ENCODE peak calls at places on chromosome 15, in five cellular contexts. One of them, this sample, is unnamed.

GRCh38 chr15:27119695-27120266 is 148.8 kb downstream of the GABRG3 start:
- DNase-seq in mesendoderm: peak; percentile 37
- DNase-seq in hepatocyte: no peak
- DNase-seq in mammary epithelial cell: no peak
- DNase-seq in GM23248: no peak
- DNase-seq in this sample: no peak

GRCh38 chr15:77983708-77984445 is 93.6 kb downstream of the TBC1D2B start:
- DNase-seq in mesendoderm: no peak
- DNase-seq in hepatocyte: no peak
- DNase-seq in mammary epithelial cell: no peak
- DNase-seq in GM23248: peak; percentile 49
- DNase-seq in this sample: no peak

GRCh38 chr15:59200560-59200959 is 6.1 kb upstream of the LDHAL6B start:
- DNase-seq in mesendoderm: no peak
- DNase-seq in hepatocyte: no peak
- DNase-seq in mammary epithelial cell: no peak
- DNase-seq in GM23248: no peak
- DNase-seq in this sample: peak; percentile 69

GRCh38 chr15:70356919-70357318 is 259.2 kb upstream of the TLE3 start:
- DNase-seq in mesendoderm: no peak
- DNase-seq in hepatocyte: no peak
- DNase-seq in mammary epithelial cell: no peak
- DNase-seq in GM23248: no peak
- DNase-seq in this sample: peak; percentile 22

GRCh38 chr15:77115179-77115578 is 44.3 kb upstream of the TSPAN3 start:
- DNase-seq in mesendoderm: no peak
- DNase-seq in hepatocyte: no peak
- DNase-seq in mammary epithelial cell: no peak
- DNase-seq in GM23248: no peak
- DNase-seq in this sample: no peak

GRCh38 chr15:30921106-30921505 is 17.4 kb downstream of the FAN1 start:
- DNase-seq in mesendoderm: no peak
- DNase-seq in hepatocyte: no peak
- DNase-seq in mammary epithelial cell: no peak
- DNase-seq in GM23248: no peak
- DNase-seq in this sample: no peak

GRCh38 chr15:26667222-26667988 is 105.5 kb downstream of the GABRB3 start:
- DNase-seq in mesendoderm: peak; percentile 70
- DNase-seq in hepatocyte: peak; percentile 27
- DNase-seq in mammary epithelial cell: no peak
- DNase-seq in GM23248: no peak
- DNase-seq in this sample: no peak

GRCh38 chr15:69080203-69080957 is 65.9 kb downstream of the NOX5 start:
- DNase-seq in mesendoderm: peak; percentile 82
- DNase-seq in hepatocyte: no peak
- DNase-seq in mammary epithelial cell: peak; percentile 48
- DNase-seq in GM23248: peak; percentile 13
- DNase-seq in this sample: peak; percentile 83

GRCh38 chr15:78660584-78660983 is 19.6 kb upstream of the CHRNB4 start:
- DNase-seq in mesendoderm: no peak
- DNase-seq in hepatocyte: no peak
- DNase-seq in mammary epithelial cell: no peak
- DNase-seq in GM23248: no peak
- DNase-seq in this sample: no peak

GRCh38 chr15:42226648-42227047 is 18.5 kb upstream of the VPS39 start:
- DNase-seq in mesendoderm: no peak
- DNase-seq in hepatocyte: no peak
- DNase-seq in mammary epithelial cell: no peak
- DNase-seq in GM23248: no peak
- DNase-seq in this sample: no peak

GRCh38 chr15:82108489-82109078 is 62.8 kb upstream of the MEX3B start:
- DNase-seq in mesendoderm: peak; percentile 66
- DNase-seq in hepatocyte: peak; percentile 69
- DNase-seq in mammary epithelial cell: peak; percentile 57
- DNase-seq in GM23248: peak; percentile 72
- DNase-seq in this sample: peak; percentile 63

GRCh38 chr15:75810874-75811498 is 32.3 kb upstream of the UBE2Q2 start:
- DNase-seq in mesendoderm: no peak
- DNase-seq in hepatocyte: no peak
- DNase-seq in mammary epithelial cell: peak; percentile 46
- DNase-seq in GM23248: no peak
- DNase-seq in this sample: peak; percentile 83

GRCh38 chr15:69160976-69161877 is 792 bp downstream of the GLCE start:
- DNase-seq in mesendoderm: peak; percentile 39
- DNase-seq in hepatocyte: peak; percentile 65
- DNase-seq in mammary epithelial cell: peak; percentile 41
- DNase-seq in GM23248: peak; percentile 56
- DNase-seq in this sample: no peak

GRCh38 chr15:29110176-29110575 is 159.4 kb downstream of the NSMCE3 start:
- DNase-seq in mesendoderm: no peak
- DNase-seq in hepatocyte: no peak
- DNase-seq in mammary epithelial cell: no peak
- DNase-seq in GM23248: no peak
- DNase-seq in this sample: no peak

GRCh38 chr15:70324001-70324974 is 226.6 kb upstream of the TLE3 start:
- DNase-seq in mesendoderm: peak; percentile 56
- DNase-seq in hepatocyte: peak; percentile 77
- DNase-seq in mammary epithelial cell: peak; percentile 80
- DNase-seq in GM23248: peak; percentile 81
- DNase-seq in this sample: peak; percentile 99

GRCh38 chr15:71294636-71295241 is 179.5 kb downstream of the THSD4 start:
- DNase-seq in mesendoderm: no peak
- DNase-seq in hepatocyte: no peak
- DNase-seq in mammary epithelial cell: peak; percentile 95
- DNase-seq in GM23248: peak; percentile 89
- DNase-seq in this sample: peak; percentile 75

GRCh38 chr15:57761562-57761961 is 55.0 kb downstream of the POLR2M start:
- DNase-seq in mesendoderm: no peak
- DNase-seq in hepatocyte: no peak
- DNase-seq in mammary epithelial cell: peak; percentile 25
- DNase-seq in GM23248: peak; percentile 29
- DNase-seq in this sample: no peak

GRCh38 chr15:66408254-66408653 is 21.5 kb downstream of the MAP2K1 start:
- DNase-seq in mesendoderm: no peak
- DNase-seq in hepatocyte: no peak
- DNase-seq in mammary epithelial cell: no peak
- DNase-seq in GM23248: no peak
- DNase-seq in this sample: peak; percentile 34
- H3K79me2 ChIP-seq in mesendoderm: peaks cover 65% of the 10 kb centered on the region
- H3K79me2 ChIP-seq in hepatocyte: peaks cover 82% of the 10 kb centered on the region
- H3K79me2 ChIP-seq in mammary epithelial cell: peaks cover 100% of the 10 kb centered on the region
- H3K79me2 ChIP-seq in GM23248: peaks cover 100% of the 10 kb centered on the region
- H3K79me2 ChIP-seq in this sample: no peaks in the 10 kb centered on the region

GRCh38 chr15:83275412-83275811 is 9.1 kb downstream of the BNC1 start:
- DNase-seq in mesendoderm: peak; percentile 17
- DNase-seq in hepatocyte: no peak
- DNase-seq in mammary epithelial cell: peak; percentile 37
- DNase-seq in GM23248: peak; percentile 50
- DNase-seq in this sample: peak; percentile 54

GRCh38 chr15:83282141-83282540 is 2.3 kb downstream of the BNC1 start:
- DNase-seq in mesendoderm: no peak
- DNase-seq in hepatocyte: no peak
- DNase-seq in mammary epithelial cell: no peak
- DNase-seq in GM23248: peak; percentile 52
- DNase-seq in this sample: no peak

GRCh38 chr15:83276661-83277060 is 7.8 kb downstream of the BNC1 start:
- DNase-seq in mesendoderm: no peak
- DNase-seq in hepatocyte: no peak
- DNase-seq in mammary epithelial cell: no peak
- DNase-seq in GM23248: peak; percentile 13
- DNase-seq in this sample: peak; percentile 35

GRCh38 chr15:83282859-83283812 is 1.3 kb downstream of the BNC1 start:
- DNase-seq in mesendoderm: peak; percentile 66
- DNase-seq in hepatocyte: peak; percentile 50
- DNase-seq in mammary epithelial cell: peak; percentile 42
- DNase-seq in GM23248: peak; percentile 79
- DNase-seq in this sample: peak; percentile 77

DNA sequence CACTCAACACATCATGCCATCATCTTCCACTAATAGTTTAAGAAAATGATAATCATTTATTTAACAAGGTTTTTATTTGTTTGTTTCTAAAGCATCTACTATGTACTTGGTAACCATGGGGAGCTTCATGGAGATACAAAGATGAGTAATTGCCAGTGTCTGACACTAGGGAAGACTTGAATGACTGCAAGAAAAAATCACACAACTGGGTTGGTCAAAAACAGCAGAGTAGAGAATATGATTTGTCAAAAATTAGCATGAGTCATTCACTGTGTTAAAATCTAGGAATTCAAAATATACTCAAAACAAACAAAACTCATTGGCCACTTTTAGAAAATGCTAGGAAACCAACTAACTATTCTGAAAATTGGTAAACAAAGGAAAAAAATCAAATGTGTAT is 6.3 kb downstream of the BNC1 start:
- DNase-seq in mesendoderm: peak; percentile 28
- DNase-seq in hepatocyte: no peak
- DNase-seq in mammary epithelial cell: peak; percentile 81
- DNase-seq in GM23248: peak; percentile 83
- DNase-seq in this sample: peak; percentile 84
- H3K4me2 ChIP-seq in mesendoderm: no peak overlapping the region
- H3K4me2 ChIP-seq in hepatocyte: no peak overlapping the region
- H3K4me2 ChIP-seq in mammary epithelial cell: peak overlapping the region; percentile 29
- H3K4me2 ChIP-seq in GM23248: no peak overlapping the region
- H3K4me2 ChIP-seq in this sample: no peak overlapping the region

DNA sequence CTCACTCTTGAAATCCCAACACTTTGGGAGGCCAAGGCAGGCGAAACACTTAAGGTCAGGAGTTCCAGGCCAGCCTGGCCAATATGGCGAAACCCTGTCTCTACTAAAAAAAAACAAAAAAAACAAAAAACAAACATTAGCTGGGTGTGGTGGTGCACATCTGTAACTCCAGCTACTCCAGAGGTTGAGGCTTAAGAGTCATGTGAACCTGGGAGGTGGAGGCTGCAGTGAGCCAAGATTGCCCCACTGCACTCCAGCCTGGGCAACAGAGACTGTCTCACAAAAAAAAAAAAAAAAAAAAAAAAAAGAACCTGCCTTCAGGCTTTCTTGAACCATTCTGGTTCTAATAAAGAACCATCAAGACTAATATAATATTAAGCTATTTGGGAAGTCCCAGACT is 16.5 kb downstream of the ARPP19 start:
- DNase-seq in mesendoderm: no peak
- DNase-seq in hepatocyte: no peak
- DNase-seq in mammary epithelial cell: no peak
- DNase-seq in GM23248: no peak
- DNase-seq in this sample: no peak
- H3K79me2 ChIP-seq in mesendoderm: peaks cover 4% of the 10 kb centered on the region
- H3K79me2 ChIP-seq in hepatocyte: peaks cover 42% of the 10 kb centered on the region
- H3K79me2 ChIP-seq in mammary epithelial cell: peaks cover 59% of the 10 kb centered on the region
- H3K79me2 ChIP-seq in GM23248: peaks cover 64% of the 10 kb centered on the region
- H3K79me2 ChIP-seq in this sample: no peaks in the 10 kb centered on the region

GRCh38 chr15:90595760-90596155 is 66.0 kb downstream of the CRTC3 start:
- DNase-seq in mesendoderm: no peak
- DNase-seq in hepatocyte: no peak
- DNase-seq in mammary epithelial cell: no peak
- DNase-seq in GM23248: no peak
- DNase-seq in this sample: no peak

GRCh38 chr15:90592144-90592887 is 62.6 kb downstream of the CRTC3 start:
- DNase-seq in mesendoderm: no peak
- DNase-seq in hepatocyte: no peak
- DNase-seq in mammary epithelial cell: peak; percentile 9
- DNase-seq in GM23248: peak; percentile 91
- DNase-seq in this sample: peak; percentile 9

GRCh38 chr15:90591524-90591923 is 61.8 kb downstream of the CRTC3 start:
- DNase-seq in mesendoderm: no peak
- DNase-seq in hepatocyte: no peak
- DNase-seq in mammary epithelial cell: no peak
- DNase-seq in GM23248: no peak
- DNase-seq in this sample: no peak

GRCh38 chr15:90594297-90594696 is 64.6 kb downstream of the CRTC3 start:
- DNase-seq in mesendoderm: no peak
- DNase-seq in hepatocyte: no peak
- DNase-seq in mammary epithelial cell: no peak
- DNase-seq in GM23248: peak; percentile 51
- DNase-seq in this sample: no peak

GRCh38 chr15:90593469-90594158 is 63.9 kb downstream of the CRTC3 start:
- DNase-seq in mesendoderm: no peak
- DNase-seq in hepatocyte: no peak
- DNase-seq in mammary epithelial cell: no peak
- DNase-seq in GM23248: no peak
- DNase-seq in this sample: no peak
- H3K4me2 ChIP-seq in mesendoderm: no peak overlapping the region
- H3K4me2 ChIP-seq in hepatocyte: no peak overlapping the region
- H3K4me2 ChIP-seq in mammary epithelial cell: no peak overlapping the region
- H3K4me2 ChIP-seq in GM23248: no peak overlapping the region
- H3K4me2 ChIP-seq in this sample: no peak overlapping the region

GRCh38 chr15:63530762-63531299 is 26.4 kb downstream of the USP3 start:
- DNase-seq in mesendoderm: no peak
- DNase-seq in hepatocyte: no peak
- DNase-seq in mammary epithelial cell: no peak
- DNase-seq in GM23248: no peak
- DNase-seq in this sample: no peak

GRCh38 chr15:63530235-63530634 is 25.8 kb downstream of the USP3 start:
- DNase-seq in mesendoderm: no peak
- DNase-seq in hepatocyte: no peak
- DNase-seq in mammary epithelial cell: no peak
- DNase-seq in GM23248: no peak
- DNase-seq in this sample: no peak

GRCh38 chr15:63535689-63536088 is 31.3 kb downstream of the USP3 start:
- DNase-seq in mesendoderm: no peak
- DNase-seq in hepatocyte: no peak
- DNase-seq in mammary epithelial cell: no peak
- DNase-seq in GM23248: no peak
- DNase-seq in this sample: no peak

GRCh38 chr15:63531586-63531985 is 27.2 kb downstream of the USP3 start:
- DNase-seq in mesendoderm: peak; percentile 42
- DNase-seq in hepatocyte: no peak
- DNase-seq in mammary epithelial cell: no peak
- DNase-seq in GM23248: no peak
- DNase-seq in this sample: peak; percentile 8

DNA sequence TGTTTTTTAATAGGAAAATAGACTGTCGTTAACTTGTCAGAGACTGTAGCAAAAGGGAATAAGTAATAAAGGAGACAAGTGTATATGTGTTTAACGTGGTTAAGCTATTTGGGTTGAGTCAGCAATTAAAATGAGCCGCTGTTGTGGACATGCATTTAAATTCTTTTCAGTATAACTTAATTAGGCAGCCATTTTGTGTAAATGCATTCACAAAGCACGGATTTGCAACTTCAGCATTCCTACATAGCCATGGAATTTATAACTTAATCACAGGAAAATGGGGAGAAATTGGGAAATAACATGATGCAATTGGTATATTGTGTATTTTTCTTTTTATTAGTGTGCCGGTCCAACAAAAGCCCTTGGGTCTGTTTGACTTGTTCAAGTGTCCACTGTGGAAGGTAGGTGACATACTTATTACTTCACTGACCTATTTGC is 27.9 kb downstream of the USP3 start:
- DNase-seq in mesendoderm: no peak
- DNase-seq in hepatocyte: no peak
- DNase-seq in mammary epithelial cell: no peak
- DNase-seq in GM23248: peak; percentile 66
- DNase-seq in this sample: peak; percentile 22
- H3K79me2 ChIP-seq in mesendoderm: peaks cover 3% of the 10 kb centered on the region
- H3K79me2 ChIP-seq in hepatocyte: peaks cover 97% of the 10 kb centered on the region
- H3K79me2 ChIP-seq in mammary epithelial cell: peaks cover 86% of the 10 kb centered on the region
- H3K79me2 ChIP-seq in GM23248: peaks cover 84% of the 10 kb centered on the region
- H3K79me2 ChIP-seq in this sample: no peaks in the 10 kb centered on the region